ENCODE peak calls at places on chromosomes 5 and 9, in eight cellular contexts. P is NCI-H1105; M is T-helper 2 cell; S is naive thymus-derived CD8-positive, alpha-beta T cell; E is AG04450; U is tibial artery; Y is MCF 10A; Z is nephron progenitor cell. F is an unnamed sample.

GRCh38 chr5:66931651-66932050 is 264.9 kb downstream of the CD180 start:
- DNase-seq in P (no peak), M (no peak), S (no peak), E (no peak), U (no peak), Y (no peak), Z (no peak), F (no peak)

GRCh38 chr5:174760721-174761120 is 36.3 kb downstream of the MSX2 start:
- DNase-seq in P (no peak), M (no peak), S (no peak), E (no peak), U (no peak), Y (no peak), Z (no peak), F (no peak)

GRCh38 chr5:155629597-155629996 is 616.0 kb downstream of the KIF4B start:
- DNase-seq in P (no peak), M (no peak), S (no peak), E (no peak), U (no peak), Y (no peak), Z (no peak), F (no peak)

GRCh38 chr5:16922430-16922829 is 13.7 kb downstream of the MYO10 start:
- DNase-seq in P (no peak), M (no peak), S (no peak), E (no peak), U (no peak), Y (no peak), Z (no peak), F (no peak)

GRCh38 chr5:126867237-126867636 is 90.3 kb downstream of the LMNB1 start:
- DNase-seq in P (no peak), M (no peak), S (no peak), E (no peak), U (no peak), Y (no peak), Z (no peak), F (no peak)

GRCh38 chr9:127923046-127923445 is 6.2 kb upstream of the ST6GALNAC4 start:
- DNase-seq in P (no peak), M (no peak), S (no peak), E (no peak), U (no peak), Y (no peak), Z (no peak), F (peak)

GRCh38 chr9:86795861-86796497 is 151.3 kb downstream of the GAS1 start:
- DNase-seq in P (no peak), M (no peak), S (no peak), E (peak), U (peak), Y (no peak), Z (peak), F (peak)

GRCh38 chr5:125302577-125302976 is 556.1 kb upstream of the ZNF608 start:
- DNase-seq in P (no peak), M (no peak), S (no peak), E (no peak), U (no peak), Y (no peak), Z (no peak), F (no peak)

GRCh38 chr5:170769898-170770416 is 13.6 kb upstream of the GABRP start:
- DNase-seq in P (no peak), M (no peak), S (no peak), E (no peak), U (no peak), Y (no peak), Z (no peak), F (no peak)

GRCh38 chr9:83285836-83286235 is 222.9 kb upstream of the RASEF start:
- DNase-seq in P (no peak), M (no peak), S (no peak), E (no peak), U (no peak), Y (no peak), Z (no peak), F (no peak)

GRCh38 chr5:89989831-89990230 is 419.7 kb downstream of the CETN3 start:
- DNase-seq in P (no peak), M (no peak), S (no peak), E (no peak), U (no peak), Y (no peak), Z (no peak), F (no peak)

GRCh38 chr5:140242890-140243585 is 59.9 kb downstream of the PFDN1 start:
- DNase-seq in P (peak), M (no peak), S (no peak), E (no peak), U (no peak), Y (no peak), Z (no peak), F (no peak)

GRCh38 chr5:175253597-175253996 is 190.4 kb downstream of the DRD1 start:
- DNase-seq in P (no peak), M (no peak), S (no peak), E (no peak), U (no peak), Y (no peak), Z (no peak), F (no peak)

GRCh38 chr5:153613143-153613542 is 122.7 kb downstream of the GRIA1 start:
- DNase-seq in P (peak), M (no peak), S (no peak), E (no peak), U (no peak), Y (peak), Z (no peak), F (no peak)

GRCh38 chr5:107551088-107551487 is 119.6 kb downstream of the EFNA5 start:
- DNase-seq in P (no peak), M (no peak), S (no peak), E (no peak), U (no peak), Y (no peak), Z (no peak), F (no peak)

GRCh38 chr5:147963948-147964693 is 57.8 kb upstream of the C5orf46 start:
- DNase-seq in P (no peak), M (no peak), S (no peak), E (no peak), U (no peak), Y (peak), Z (no peak), F (no peak)

GRCh38 chr5:157312492-157312891 is 46.6 kb downstream of the CYFIP2 start:
- DNase-seq in P (no peak), M (peak), S (peak), E (no peak), U (no peak), Y (peak), Z (peak), F (peak)

GRCh38 chr9:89037891-89038290 is 46.6 kb downstream of the S1PR3 start:
- DNase-seq in P (no peak), M (no peak), S (no peak), E (no peak), U (peak), Y (no peak), Z (no peak), F (no peak)

GRCh38 chr5:5145651-5146529 is 5.8 kb downstream of the ADAMTS16 start:
- DNase-seq in P (no peak), M (no peak), S (no peak), E (no peak), U (no peak), Y (peak), Z (no peak), F (no peak)

GRCh38 chr5:28215091-28215490 is 1176.7 kb upstream of the CDH9 start:
- DNase-seq in P (no peak), M (no peak), S (no peak), E (no peak), U (no peak), Y (no peak), Z (no peak), F (no peak)

GRCh38 chr9:110142253-110142652 is 65.7 kb downstream of the C9orf152 start:
- DNase-seq in P (no peak), M (no peak), S (no peak), E (no peak), U (no peak), Y (peak), Z (no peak), F (no peak)

GRCh38 chr5:62144395-62145022 is 161.5 kb upstream of the KIF2A start:
- DNase-seq in P (peak), M (no peak), S (no peak), E (no peak), U (no peak), Y (peak), Z (no peak), F (no peak)

GRCh38 chr5:176640616-176641015 is 6.7 kb upstream of the TSPAN17 start:
- DNase-seq in P (no peak), M (no peak), S (no peak), E (no peak), U (no peak), Y (no peak), Z (no peak), F (no peak)

GRCh38 chr9:129109952-129110739 is 447 bp downstream of the CRAT start:
- DNase-seq in P (no peak), M (no peak), S (no peak), E (no peak), U (peak), Y (no peak), Z (peak), F (no peak)

GRCh38 chr5:102600964-102601363 is 102.2 kb upstream of the SLCO6A1 start:
- DNase-seq in P (peak), M (no peak), S (no peak), E (no peak), U (no peak), Y (peak), Z (no peak), F (no peak)

GRCh38 chr9:90287567-90288274 is 354.9 kb downstream of the DIRAS2 start:
- DNase-seq in P (no peak), M (no peak), S (no peak), E (no peak), U (no peak), Y (no peak), Z (no peak), F (no peak)

GRCh38 chr5:158212237-158212636 is 353.3 kb upstream of the CLINT1 start:
- DNase-seq in P (no peak), M (no peak), S (no peak), E (no peak), U (no peak), Y (no peak), Z (no peak), F (no peak)

GRCh38 chr5:1751864-1752822 is 47.5 kb downstream of the MRPL36 start:
- DNase-seq in P (no peak), M (no peak), S (no peak), E (no peak), U (peak), Y (no peak), Z (no peak), F (no peak)

GRCh38 chr9:81320909-81321482 is 368.4 kb downstream of the TLE1 start:
- DNase-seq in P (peak), M (no peak), S (no peak), E (no peak), U (no peak), Y (no peak), Z (no peak), F (no peak)

GRCh38 chr5:75192804-75193203 is 43.9 kb downstream of the ANKRD31 start:
- DNase-seq in P (no peak), M (no peak), S (no peak), E (no peak), U (no peak), Y (peak), Z (no peak), F (peak)

GRCh38 chr5:82352146-82352791 is 74.1 kb upstream of the RPS23 start:
- DNase-seq in P (no peak), M (no peak), S (no peak), E (no peak), U (no peak), Y (no peak), Z (no peak), F (no peak)

GRCh38 chr5:43482490-43483064 is 1.1 kb downstream of the TMEM267 start:
- DNase-seq in P (no peak), M (no peak), S (no peak), E (no peak), U (no peak), Y (peak), Z (no peak), F (no peak)

GRCh38 chr5:95018511-95018910 is 266.4 kb downstream of the MCTP1 start:
- DNase-seq in P (no peak), M (no peak), S (no peak), E (no peak), U (no peak), Y (no peak), Z (no peak), F (no peak)

GRCh38 chr5:39898731-39899130 is 474.0 kb upstream of the DAB2 start:
- DNase-seq in P (no peak), M (no peak), S (no peak), E (no peak), U (no peak), Y (no peak), Z (no peak), F (no peak)

GRCh38 chr5:125026900-125027731 is 280.7 kb upstream of the ZNF608 start:
- DNase-seq in P (no peak), M (no peak), S (no peak), E (no peak), U (no peak), Y (peak), Z (no peak), F (no peak)

GRCh38 chr5:153813871-153814270 is 224.8 kb downstream of the FAM114A2 start:
- DNase-seq in P (no peak), M (no peak), S (no peak), E (no peak), U (no peak), Y (no peak), Z (no peak), F (no peak)

F was measured in neural progenitor cell.